ENCODE peak calls at places on chromosomes 12 and 14, in ten cellular contexts. One of them, this sample, is unnamed.
A peak's percentile ranks its signal among the peaks of the same experiment; 100 is the strongest.

GRCh38 chr14:34628681-34629135 is 1.2 kb downstream of the SNX6 start:
- DNase-seq in left cardiac atrium: no peak
- DNase-seq in head of caudate nucleus: no peak
- DNase-seq in NCI-H1092: no peak
- DNase-seq in mesothelial cell of epicardium: no peak
- DNase-seq in NCI-H1694: no peak
- DNase-seq in aorta: no peak
- DNase-seq in ovary: no peak
- DNase-seq in D341Med: no peak
- DNase-seq in pancreas: no peak
- DNase-seq in this sample: no peak

GRCh38 chr14:19878029-19878642 is 3.2 kb downstream of the OR4K2 start:
- DNase-seq in left cardiac atrium: no peak
- DNase-seq in head of caudate nucleus: no peak
- DNase-seq in NCI-H1092: no peak
- DNase-seq in mesothelial cell of epicardium: no peak
- DNase-seq in NCI-H1694: peak; percentile 58
- DNase-seq in aorta: no peak
- DNase-seq in ovary: no peak
- DNase-seq in D341Med: no peak
- DNase-seq in pancreas: no peak
- DNase-seq in this sample: no peak

GRCh38 chr12:107400686-107401447 is 284.7 kb upstream of the PWP1 start:
- DNase-seq in left cardiac atrium: peak; percentile 37
- DNase-seq in head of caudate nucleus: no peak
- DNase-seq in NCI-H1092: no peak
- DNase-seq in mesothelial cell of epicardium: no peak
- DNase-seq in NCI-H1694: no peak
- DNase-seq in aorta: no peak
- DNase-seq in ovary: no peak
- DNase-seq in D341Med: no peak
- DNase-seq in pancreas: no peak
- DNase-seq in this sample: peak; percentile 7

GRCh38 chr14:101318271-101318670 is 243.0 kb upstream of the DIO3 start:
- DNase-seq in left cardiac atrium: no peak
- DNase-seq in head of caudate nucleus: no peak
- DNase-seq in NCI-H1092: no peak
- DNase-seq in mesothelial cell of epicardium: no peak
- DNase-seq in NCI-H1694: no peak
- DNase-seq in aorta: no peak
- DNase-seq in ovary: no peak
- DNase-seq in D341Med: no peak
- DNase-seq in pancreas: no peak
- DNase-seq in this sample: no peak

GRCh38 chr12:64757778-64758177 is 1.4 kb downstream of the GNS start:
- DNase-seq in left cardiac atrium: no peak
- DNase-seq in head of caudate nucleus: no peak
- DNase-seq in NCI-H1092: no peak
- DNase-seq in mesothelial cell of epicardium: no peak
- DNase-seq in NCI-H1694: no peak
- DNase-seq in aorta: no peak
- DNase-seq in ovary: no peak
- DNase-seq in D341Med: no peak
- DNase-seq in pancreas: no peak
- DNase-seq in this sample: no peak

GRCh38 chr14:34175574-34175973 is 224.7 kb upstream of the EGLN3 start:
- DNase-seq in left cardiac atrium: no peak
- DNase-seq in head of caudate nucleus: no peak
- DNase-seq in NCI-H1092: no peak
- DNase-seq in mesothelial cell of epicardium: no peak
- DNase-seq in NCI-H1694: no peak
- DNase-seq in aorta: no peak
- DNase-seq in ovary: no peak
- DNase-seq in D341Med: no peak
- DNase-seq in pancreas: no peak
- DNase-seq in this sample: no peak

GRCh38 chr12:89350661-89351488 is 1.4 kb downstream of the DUSP6 start:
- DNase-seq in left cardiac atrium: peak; percentile 45
- DNase-seq in head of caudate nucleus: peak; percentile 33
- DNase-seq in NCI-H1092: no peak
- DNase-seq in mesothelial cell of epicardium: no peak
- DNase-seq in NCI-H1694: no peak
- DNase-seq in aorta: no peak
- DNase-seq in ovary: no peak
- DNase-seq in D341Med: no peak
- DNase-seq in pancreas: peak; percentile 66
- DNase-seq in this sample: peak; percentile 24

GRCh38 chr12:51293693-51294092 is 23.5 kb upstream of the SMAGP start:
- DNase-seq in left cardiac atrium: no peak
- DNase-seq in head of caudate nucleus: no peak
- DNase-seq in NCI-H1092: no peak
- DNase-seq in mesothelial cell of epicardium: no peak
- DNase-seq in NCI-H1694: no peak
- DNase-seq in aorta: no peak
- DNase-seq in ovary: no peak
- DNase-seq in D341Med: no peak
- DNase-seq in pancreas: no peak
- DNase-seq in this sample: no peak

GRCh38 chr14:105187935-105188524 is 6.9 kb upstream of the NUDT14 start:
- DNase-seq in left cardiac atrium: no peak
- DNase-seq in head of caudate nucleus: no peak
- DNase-seq in NCI-H1092: no peak
- DNase-seq in mesothelial cell of epicardium: no peak
- DNase-seq in NCI-H1694: no peak
- DNase-seq in aorta: no peak
- DNase-seq in ovary: no peak
- DNase-seq in D341Med: no peak
- DNase-seq in pancreas: peak; percentile 80
- DNase-seq in this sample: no peak

GRCh38 chr12:84397279-84397678 is 515.3 kb downstream of the SLC6A15 start:
- DNase-seq in left cardiac atrium: no peak
- DNase-seq in head of caudate nucleus: no peak
- DNase-seq in NCI-H1092: no peak
- DNase-seq in mesothelial cell of epicardium: no peak
- DNase-seq in NCI-H1694: no peak
- DNase-seq in aorta: no peak
- DNase-seq in ovary: no peak
- DNase-seq in D341Med: no peak
- DNase-seq in pancreas: no peak
- DNase-seq in this sample: no peak

GRCh38 chr14:65729547-65729946 is 317.0 kb downstream of the FUT8 start:
- DNase-seq in left cardiac atrium: no peak
- DNase-seq in head of caudate nucleus: no peak
- DNase-seq in NCI-H1092: no peak
- DNase-seq in mesothelial cell of epicardium: no peak
- DNase-seq in NCI-H1694: no peak
- DNase-seq in aorta: no peak
- DNase-seq in ovary: no peak
- DNase-seq in D341Med: no peak
- DNase-seq in pancreas: no peak
- DNase-seq in this sample: no peak

GRCh38 chr12:111412007-111412829 is 6.5 kb downstream of the SH2B3 start:
- DNase-seq in left cardiac atrium: peak; percentile 67
- DNase-seq in head of caudate nucleus: peak; percentile 33
- DNase-seq in NCI-H1092: no peak
- DNase-seq in mesothelial cell of epicardium: no peak
- DNase-seq in NCI-H1694: no peak
- DNase-seq in aorta: no peak
- DNase-seq in ovary: no peak
- DNase-seq in D341Med: peak; percentile 42
- DNase-seq in pancreas: no peak
- DNase-seq in this sample: no peak

GRCh38 chr12:12216349-12217017 is 50.4 kb downstream of the LRP6 start:
- DNase-seq in left cardiac atrium: no peak
- DNase-seq in head of caudate nucleus: no peak
- DNase-seq in NCI-H1092: no peak
- DNase-seq in mesothelial cell of epicardium: no peak
- DNase-seq in NCI-H1694: no peak
- DNase-seq in aorta: no peak
- DNase-seq in ovary: no peak
- DNase-seq in D341Med: no peak
- DNase-seq in pancreas: no peak
- DNase-seq in this sample: no peak

GRCh38 chr12:101563197-101563596 is 31.6 kb upstream of the MYBPC1 start:
- DNase-seq in left cardiac atrium: no peak
- DNase-seq in head of caudate nucleus: no peak
- DNase-seq in NCI-H1092: no peak
- DNase-seq in mesothelial cell of epicardium: no peak
- DNase-seq in NCI-H1694: no peak
- DNase-seq in aorta: no peak
- DNase-seq in ovary: no peak
- DNase-seq in D341Med: no peak
- DNase-seq in pancreas: no peak
- DNase-seq in this sample: no peak

GRCh38 chr12:98735821-98736220 is 90.7 kb downstream of the APAF1 start:
- DNase-seq in left cardiac atrium: no peak
- DNase-seq in head of caudate nucleus: no peak
- DNase-seq in NCI-H1092: no peak
- DNase-seq in mesothelial cell of epicardium: no peak
- DNase-seq in NCI-H1694: no peak
- DNase-seq in aorta: no peak
- DNase-seq in ovary: no peak
- DNase-seq in D341Med: no peak
- DNase-seq in pancreas: no peak
- DNase-seq in this sample: no peak

GRCh38 chr14:102352213-102352612 is 10.5 kb downstream of the CINP start:
- DNase-seq in left cardiac atrium: no peak
- DNase-seq in head of caudate nucleus: no peak
- DNase-seq in NCI-H1092: no peak
- DNase-seq in mesothelial cell of epicardium: no peak
- DNase-seq in NCI-H1694: no peak
- DNase-seq in aorta: no peak
- DNase-seq in ovary: no peak
- DNase-seq in D341Med: no peak
- DNase-seq in pancreas: no peak
- DNase-seq in this sample: no peak

GRCh38 chr12:123520567-123521474 is 12.7 kb downstream of the RILPL1 start:
- DNase-seq in left cardiac atrium: no peak
- DNase-seq in head of caudate nucleus: no peak
- DNase-seq in NCI-H1092: no peak
- DNase-seq in mesothelial cell of epicardium: no peak
- DNase-seq in NCI-H1694: no peak
- DNase-seq in aorta: no peak
- DNase-seq in ovary: no peak
- DNase-seq in D341Med: no peak
- DNase-seq in pancreas: no peak
- DNase-seq in this sample: no peak

GRCh38 chr14:68884031-68885030 is 91.5 kb upstream of the ZFP36L1 start:
- DNase-seq in left cardiac atrium: peak; percentile 64
- DNase-seq in head of caudate nucleus: no peak
- DNase-seq in NCI-H1092: peak; percentile 60
- DNase-seq in mesothelial cell of epicardium: no peak
- DNase-seq in NCI-H1694: peak; percentile 95
- DNase-seq in aorta: no peak
- DNase-seq in ovary: no peak
- DNase-seq in D341Med: no peak
- DNase-seq in pancreas: peak; percentile 40
- DNase-seq in this sample: no peak

GRCh38 chr12:61654698-61655097 is 605.5 kb upstream of the USP15 start:
- DNase-seq in left cardiac atrium: no peak
- DNase-seq in head of caudate nucleus: no peak
- DNase-seq in NCI-H1092: no peak
- DNase-seq in mesothelial cell of epicardium: no peak
- DNase-seq in NCI-H1694: no peak
- DNase-seq in aorta: no peak
- DNase-seq in ovary: no peak
- DNase-seq in D341Med: no peak
- DNase-seq in pancreas: no peak
- DNase-seq in this sample: no peak

GRCh38 chr14:48936881-48937280 is 649.3 kb downstream of the RPS29 start:
- DNase-seq in left cardiac atrium: no peak
- DNase-seq in head of caudate nucleus: no peak
- DNase-seq in NCI-H1092: no peak
- DNase-seq in mesothelial cell of epicardium: no peak
- DNase-seq in NCI-H1694: no peak
- DNase-seq in aorta: no peak
- DNase-seq in ovary: no peak
- DNase-seq in D341Med: no peak
- DNase-seq in pancreas: no peak
- DNase-seq in this sample: no peak

GRCh38 chr14:95514131-95515079 is 2.0 kb downstream of the SYNE3 start:
- DNase-seq in left cardiac atrium: no peak
- DNase-seq in head of caudate nucleus: no peak
- DNase-seq in NCI-H1092: no peak
- DNase-seq in mesothelial cell of epicardium: no peak
- DNase-seq in NCI-H1694: no peak
- DNase-seq in aorta: peak; percentile 46
- DNase-seq in ovary: no peak
- DNase-seq in D341Med: no peak
- DNase-seq in pancreas: no peak
- DNase-seq in this sample: no peak

GRCh38 chr12:54549774-54550451 is 512 bp downstream of the PDE1B start:
- DNase-seq in left cardiac atrium: no peak
- DNase-seq in head of caudate nucleus: peak; percentile 31
- DNase-seq in NCI-H1092: no peak
- DNase-seq in mesothelial cell of epicardium: no peak
- DNase-seq in NCI-H1694: no peak
- DNase-seq in aorta: no peak
- DNase-seq in ovary: peak; percentile 30
- DNase-seq in D341Med: peak; percentile 38
- DNase-seq in pancreas: no peak
- DNase-seq in this sample: no peak

GRCh38 chr12:103780093-103780440 is 61.0 kb downstream of the NT5DC3 start:
- DNase-seq in left cardiac atrium: no peak
- DNase-seq in head of caudate nucleus: no peak
- DNase-seq in NCI-H1092: no peak
- DNase-seq in mesothelial cell of epicardium: no peak
- DNase-seq in NCI-H1694: no peak
- DNase-seq in aorta: no peak
- DNase-seq in ovary: no peak
- DNase-seq in D341Med: no peak
- DNase-seq in pancreas: no peak
- DNase-seq in this sample: no peak

GRCh38 chr12:108346727-108347710 is 7.9 kb upstream of the CMKLR1 start:
- DNase-seq in left cardiac atrium: no peak
- DNase-seq in head of caudate nucleus: no peak
- DNase-seq in NCI-H1092: no peak
- DNase-seq in mesothelial cell of epicardium: no peak
- DNase-seq in NCI-H1694: no peak
- DNase-seq in aorta: no peak
- DNase-seq in ovary: no peak
- DNase-seq in D341Med: no peak
- DNase-seq in pancreas: no peak
- DNase-seq in this sample: no peak

GRCh38 chr14:105330491-105330895 is 15.9 kb downstream of the PACS2 start:
- DNase-seq in left cardiac atrium: peak; percentile 84
- DNase-seq in head of caudate nucleus: no peak
- DNase-seq in NCI-H1092: no peak
- DNase-seq in mesothelial cell of epicardium: peak; percentile 16
- DNase-seq in NCI-H1694: no peak
- DNase-seq in aorta: peak; percentile 73
- DNase-seq in ovary: no peak
- DNase-seq in D341Med: no peak
- DNase-seq in pancreas: no peak
- DNase-seq in this sample: no peak

GRCh38 chr12:51343201-51343600 is 3.3 kb downstream of the CELA1 start:
- DNase-seq in left cardiac atrium: no peak
- DNase-seq in head of caudate nucleus: no peak
- DNase-seq in NCI-H1092: no peak
- DNase-seq in mesothelial cell of epicardium: no peak
- DNase-seq in NCI-H1694: no peak
- DNase-seq in aorta: no peak
- DNase-seq in ovary: no peak
- DNase-seq in D341Med: no peak
- DNase-seq in pancreas: no peak
- DNase-seq in this sample: no peak

GRCh38 chr14:32821989-32822653 is 116.6 kb upstream of the NPAS3 start:
- DNase-seq in left cardiac atrium: no peak
- DNase-seq in head of caudate nucleus: no peak
- DNase-seq in NCI-H1092: no peak
- DNase-seq in mesothelial cell of epicardium: no peak
- DNase-seq in NCI-H1694: no peak
- DNase-seq in aorta: no peak
- DNase-seq in ovary: no peak
- DNase-seq in D341Med: no peak
- DNase-seq in pancreas: no peak
- DNase-seq in this sample: no peak

GRCh38 chr14:100304825-100305445 is 1.3 kb downstream of the SLC25A29 start:
- DNase-seq in left cardiac atrium: peak; percentile 83
- DNase-seq in head of caudate nucleus: peak; percentile 45
- DNase-seq in NCI-H1092: peak; percentile 55
- DNase-seq in mesothelial cell of epicardium: no peak
- DNase-seq in NCI-H1694: peak; percentile 62
- DNase-seq in aorta: peak; percentile 69
- DNase-seq in ovary: peak; percentile 76
- DNase-seq in D341Med: peak; percentile 79
- DNase-seq in pancreas: peak; percentile 78
- DNase-seq in this sample: no peak